ENCODE peak calls at places on chromosomes 7 and 10, in nine cellular contexts. R is breast epithelium; Z is GM12865; F is heart right ventricle; X is GM23338; G is mammary epithelial cell; I is mucosa of descending colon; Q is astrocyte; E is CD8-positive, alpha-beta memory T cell. O is an unnamed sample.

GRCh38 chr7:140625908-140626868 is 14.4 kb downstream of the DENND2A start:
- DNase-seq in R (peak; percentile 73), Z (no peak), F (peak; percentile 94), X (peak; percentile 77), G (peak; percentile 90), I (peak; percentile 68), Q (peak; percentile 95), E (no peak), O (peak; percentile 73)

GRCh38 chr7:73789051-73789450 is 19.0 kb upstream of the CLDN3 start:
- DNase-seq in R (no peak), Z (no peak), F (no peak), X (no peak), G (no peak), I (no peak), Q (no peak), E (no peak), O (no peak)

GRCh38 chr10:12077580-12078180 is 8.9 kb downstream of the DHTKD1 start:
- DNase-seq in R (no peak), Z (peak; percentile 51), F (no peak), X (no peak), G (no peak), I (no peak), Q (no peak), E (no peak), O (no peak)

GRCh38 chr7:147052818-147053217 is 936.2 kb downstream of the CNTNAP2 start:
- DNase-seq in R (no peak), Z (no peak), F (no peak), X (no peak), G (no peak), I (no peak), Q (no peak), E (no peak), O (no peak)

GRCh38 chr10:130341325-130341724 is 205.1 kb downstream of the GLRX3 start:
- DNase-seq in R (no peak), Z (no peak), F (no peak), X (no peak), G (no peak), I (no peak), Q (no peak), E (no peak), O (no peak)

GRCh38 chr10:70433581-70434280 is 7.8 kb downstream of the NODAL start:
- DNase-seq in R (no peak), Z (no peak), F (peak; percentile 49), X (no peak), G (no peak), I (no peak), Q (no peak), E (no peak), O (no peak)

GRCh38 chr7:158317238-158318205 is 270.1 kb downstream of the PTPRN2 start:
- DNase-seq in R (no peak), Z (no peak), F (no peak), X (peak; percentile 24), G (no peak), I (no peak), Q (no peak), E (no peak), O (no peak)

GRCh38 chr10:31706921-31707571 is 221.6 kb downstream of the ARHGAP12 start:
- DNase-seq in R (no peak), Z (peak; percentile 60), F (peak; percentile 51), X (no peak), G (no peak), I (no peak), Q (no peak), E (no peak), O (no peak)

GRCh38 chr7:44145419-44145968 is 4.4 kb upstream of the MYL7 start:
- DNase-seq in R (peak; percentile 46), Z (no peak), F (no peak), X (peak; percentile 75), G (no peak), I (peak; percentile 15), Q (no peak), E (peak; percentile 46), O (no peak)

GRCh38 chr10:11798862-11799735 is 24.1 kb upstream of the PROSER2 start:
- DNase-seq in R (no peak), Z (no peak), F (no peak), X (peak; percentile 65), G (no peak), I (no peak), Q (no peak), E (no peak), O (no peak)

GRCh38 chr7:100132697-100133137 is 6.0 kb downstream of the MBLAC1 start:
- DNase-seq in R (no peak), Z (peak; percentile 80), F (peak; percentile 39), X (peak; percentile 89), G (peak; percentile 42), I (peak; percentile 84), Q (no peak), E (peak; percentile 34), O (no peak)

GRCh38 chr10:125824736-125825135 is 1.4 kb downstream of the BCCIP start:
- DNase-seq in R (no peak), Z (no peak), F (no peak), X (no peak), G (peak; percentile 20), I (no peak), Q (peak; percentile 47), E (no peak), O (no peak)

GRCh38 chr7:137343483-137343841 is at the start of gene PTN:
- DNase-seq in R (no peak), Z (no peak), F (peak; percentile 38), X (peak; percentile 82), G (peak; percentile 70), I (peak; percentile 4), Q (peak; percentile 77), E (no peak), O (no peak)

GRCh38 chr10:78769526-78769925 is 299.2 kb upstream of the ZMIZ1 start:
- DNase-seq in R (peak; percentile 9), Z (no peak), F (no peak), X (no peak), G (no peak), I (no peak), Q (no peak), E (no peak), O (no peak)

GRCh38 chr10:50541921-50542320 is 81.8 kb downstream of the SGMS1 start:
- DNase-seq in R (no peak), Z (peak; percentile 70), F (no peak), X (no peak), G (no peak), I (no peak), Q (no peak), E (no peak), O (no peak)

GRCh38 chr10:50540069-50540825 is 83.5 kb downstream of the SGMS1 start:
- DNase-seq in R (no peak), Z (peak; percentile 74), F (no peak), X (no peak), G (no peak), I (no peak), Q (no peak), E (no peak), O (no peak)

GRCh38 chr10:50542871-50543270 is 80.9 kb downstream of the SGMS1 start:
- DNase-seq in R (no peak), Z (peak; percentile 23), F (no peak), X (no peak), G (no peak), I (no peak), Q (no peak), E (no peak), O (no peak)

GRCh38 chr10:50540826-50541122 is 83.0 kb downstream of the SGMS1 start:
- DNase-seq in R (no peak), Z (peak; percentile 21), F (no peak), X (no peak), G (no peak), I (no peak), Q (no peak), E (no peak), O (no peak)

DNA sequence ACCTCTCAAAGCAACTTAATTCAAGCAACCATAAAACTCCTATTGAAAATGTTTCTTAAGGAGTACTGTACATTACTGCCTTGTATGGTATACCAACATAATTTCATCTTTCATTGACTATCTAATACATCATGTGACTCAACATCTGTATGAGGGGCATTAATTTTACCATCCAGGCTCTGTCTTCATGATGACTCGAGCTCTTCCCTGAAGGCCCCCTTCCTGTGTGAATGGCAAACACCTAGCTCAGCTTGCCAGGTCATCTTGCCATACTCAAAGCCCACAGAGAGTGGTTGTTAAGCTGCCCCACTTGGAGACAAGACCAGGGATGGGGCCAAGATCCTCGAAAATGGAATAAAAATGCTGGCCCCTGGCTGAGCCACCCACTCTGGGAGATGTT is 82.4 kb downstream of the SGMS1 start:
- DNase-seq in R (no peak), Z (peak; percentile 59), F (no peak), X (no peak), G (no peak), I (no peak), Q (no peak), E (no peak), O (no peak)
- H3K4me3 ChIP-seq in R (no peak overlapping the region), Z (peak overlapping the region; percentile 71), F (no peak overlapping the region), X (no peak overlapping the region), G (no peak overlapping the region), I (no peak overlapping the region), Q (no peak overlapping the region), E (no peak overlapping the region), O (no peak overlapping the region)

GRCh38 chr10:109894516-109894915 is 28.8 kb downstream of the XPNPEP1 start:
- DNase-seq in R (no peak), Z (no peak), F (peak; percentile 81), X (no peak), G (peak; percentile 89), I (no peak), Q (peak; percentile 90), E (no peak), O (peak; percentile 68)

GRCh38 chr10:109895095-109895818 is 28.1 kb downstream of the XPNPEP1 start:
- DNase-seq in R (no peak), Z (no peak), F (peak; percentile 70), X (no peak), G (no peak), I (peak; percentile 49), Q (peak; percentile 92), E (no peak), O (no peak)

GRCh38 chr10:109892087-109892486 is 31.2 kb downstream of the XPNPEP1 start:
- DNase-seq in R (no peak), Z (no peak), F (no peak), X (no peak), G (peak; percentile 76), I (no peak), Q (peak; percentile 60), E (no peak), O (no peak)

GRCh38 chr10:109892885-109893284 is 30.4 kb downstream of the XPNPEP1 start:
- DNase-seq in R (no peak), Z (no peak), F (no peak), X (peak; percentile 20), G (no peak), I (no peak), Q (peak; percentile 77), E (no peak), O (no peak)

GRCh38 chr10:109893371-109893770 is 29.9 kb downstream of the XPNPEP1 start:
- DNase-seq in R (no peak), Z (no peak), F (no peak), X (no peak), G (no peak), I (no peak), Q (no peak), E (no peak), O (no peak)
- H3K4me3 ChIP-seq in R (no peak overlapping the region), Z (no peak overlapping the region), F (no peak overlapping the region), X (no peak overlapping the region), G (no peak overlapping the region), I (no peak overlapping the region), Q (no peak overlapping the region), E (no peak overlapping the region), O (no peak overlapping the region)

GRCh38 chr10:92691591-92692084 is 1.9 kb downstream of the HHEX start:
- DNase-seq in R (no peak), Z (no peak), F (peak; percentile 67), X (peak; percentile 56), G (no peak), I (peak; percentile 28), Q (no peak), E (no peak), O (no peak)
- H3K4me3 ChIP-seq in R (peak overlapping the region; percentile 61), Z (no peak overlapping the region), F (peak overlapping the region; percentile 73), X (peak overlapping the region; percentile 56), G (no peak overlapping the region), I (no peak overlapping the region), Q (no peak overlapping the region), E (peak overlapping the region; percentile 12), O (no peak overlapping the region)

GRCh38 chr7:112072541-112073245 is 133.5 kb downstream of the DOCK4 start:
- DNase-seq in R (no peak), Z (peak; percentile 11), F (no peak), X (no peak), G (no peak), I (no peak), Q (no peak), E (no peak), O (no peak)
- H3K4me3 ChIP-seq in R (no peak overlapping the region), Z (no peak overlapping the region), F (no peak overlapping the region), X (no peak overlapping the region), G (no peak overlapping the region), I (no peak overlapping the region), Q (no peak overlapping the region), E (no peak overlapping the region), O (no peak overlapping the region)

O was measured in AG09309.